ENCODE peak calls at places on chromosomes 13 and 19, in four cellular contexts. Z is GM12878, L is HepG2, O is WTC11. N is an unnamed sample.
A peak's percentile ranks its signal among the peaks of the same experiment; 100 is the strongest.

GRCh38 chr13:80572867-80573266 is 231.9 kb upstream of the SPRY2 start:
- DNase-seq in Z (no peak), L (no peak), O (no peak), N (no peak)

GRCh38 chr13:104043184-104043583 is 977.0 kb upstream of the SLC10A2 start:
- DNase-seq in Z (no peak), L (no peak), O (no peak), N (no peak)

GRCh38 chr19:33398361-33399060 is 25.0 kb downstream of the CEBPG start:
- DNase-seq in Z (no peak), L (no peak), O (no peak), N (no peak)

GRCh38 chr19:58356971-58357797 is 3.9 kb upstream of the A1BG start:
- DNase-seq in Z (no peak), L (no peak), O (no peak), N (no peak)

GRCh38 chr19:27885361-27885760 is 1327.6 kb downstream of the UQCRFS1 start:
- DNase-seq in Z (no peak), L (no peak), O (no peak), N (no peak)

GRCh38 chr19:3670258-3670795 is 29.9 kb downstream of the PIP5K1C start:
- DNase-seq in Z (no peak), L (no peak), O (no peak), N (peak; percentile 88)

GRCh38 chr13:59342396-59342795 is 821.3 kb downstream of the DIAPH3 start:
- DNase-seq in Z (no peak), L (no peak), O (no peak), N (no peak)

GRCh38 chr13:95355491-95355890 is 54.2 kb upstream of the ABCC4 start:
- DNase-seq in Z (no peak), L (no peak), O (no peak), N (no peak)

GRCh38 chr19:4088975-4089374 is 22.3 kb upstream of the ZBTB7A start:
- DNase-seq in Z (no peak), L (no peak), O (no peak), N (peak; percentile 55)

GRCh38 chr19:18833141-18833476 is 1.4 kb downstream of the UPF1 start:
- DNase-seq in Z (no peak), L (no peak), O (no peak), N (no peak)

GRCh38 chr13:21015284-21015683 is 46.1 kb downstream of the LATS2 start:
- DNase-seq in Z (no peak), L (no peak), O (no peak), N (no peak)

GRCh38 chr13:96898212-96898611 is 96.1 kb downstream of the OXGR1 start:
- DNase-seq in Z (no peak), L (no peak), O (no peak), N (no peak)

DNA sequence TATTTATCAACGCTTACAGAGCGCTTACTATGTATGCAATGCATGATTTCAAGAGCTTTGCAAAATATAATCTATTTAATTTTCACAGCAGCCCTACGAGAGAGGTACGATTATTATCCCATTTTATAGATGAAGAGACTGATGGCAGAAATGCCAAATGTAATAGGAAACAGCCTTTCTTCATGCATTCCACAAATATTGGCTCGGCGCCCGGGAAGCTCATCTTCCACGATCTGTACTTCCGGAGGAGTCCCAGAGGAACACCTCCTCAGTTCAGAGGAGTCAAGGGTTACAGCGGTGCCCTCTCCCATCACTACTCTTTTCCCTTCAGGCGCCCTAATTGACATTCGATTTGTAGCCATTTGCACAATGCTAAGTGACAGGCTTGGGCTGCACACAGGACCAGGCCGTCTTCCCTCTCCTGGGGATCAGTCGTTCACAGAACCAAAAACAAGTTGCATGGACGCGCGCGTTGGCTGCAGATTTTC is 1.1 kb upstream of the ARHGAP35 start:
- DNase-seq in Z (no peak), L (peak; percentile 87), O (no peak), N (peak; percentile 65)
- TF ChIP-seq CREM in Z (no peak), L (no peak), O (no peak), N (no peak)

DNA sequence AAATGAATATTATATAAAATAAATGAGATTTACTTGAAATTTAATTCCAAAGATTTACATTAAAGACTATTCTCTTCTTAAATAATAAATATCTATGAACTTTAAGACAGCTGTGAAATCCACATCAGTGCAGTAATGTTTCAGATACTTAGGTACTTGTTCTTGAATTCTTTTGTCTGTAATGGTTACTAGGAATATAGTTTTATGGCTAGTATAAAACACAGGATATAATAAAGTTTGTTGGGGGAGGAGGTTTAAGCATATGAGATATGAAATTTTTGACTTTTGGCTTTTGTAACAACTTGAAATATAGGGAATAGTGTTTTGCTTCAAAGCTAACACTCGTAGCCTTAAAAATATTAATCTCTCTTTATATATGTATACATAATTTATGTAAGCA is 46.2 kb downstream of the B3GLCT start:
- DNase-seq in Z (no peak), L (no peak), O (no peak), N (no peak)
- TF ChIP-seq CREM in Z (no peak), L (no peak), O (no peak), N (no peak)

GRCh38 chr13:51148952-51149573 is 38.0 kb upstream of the C13orf42 start:
- DNase-seq in Z (no peak), L (no peak), O (peak; percentile 68), N (no peak)

GRCh38 chr13:51152713-51153112 is 41.6 kb upstream of the C13orf42 start:
- DNase-seq in Z (no peak), L (no peak), O (no peak), N (no peak)

GRCh38 chr13:51154029-51154555 is 43.0 kb upstream of the C13orf42 start:
- DNase-seq in Z (no peak), L (no peak), O (no peak), N (peak; percentile 9)

GRCh38 chr13:51153527-51153926 is 42.5 kb upstream of the C13orf42 start:
- DNase-seq in Z (no peak), L (no peak), O (no peak), N (no peak)

GRCh38 chr13:51151463-51151862 is 40.4 kb upstream of the C13orf42 start:
- DNase-seq in Z (no peak), L (no peak), O (no peak), N (no peak)
- TF ChIP-seq CREM in Z (no peak), L (no peak), O (no peak), N (no peak)

DNA sequence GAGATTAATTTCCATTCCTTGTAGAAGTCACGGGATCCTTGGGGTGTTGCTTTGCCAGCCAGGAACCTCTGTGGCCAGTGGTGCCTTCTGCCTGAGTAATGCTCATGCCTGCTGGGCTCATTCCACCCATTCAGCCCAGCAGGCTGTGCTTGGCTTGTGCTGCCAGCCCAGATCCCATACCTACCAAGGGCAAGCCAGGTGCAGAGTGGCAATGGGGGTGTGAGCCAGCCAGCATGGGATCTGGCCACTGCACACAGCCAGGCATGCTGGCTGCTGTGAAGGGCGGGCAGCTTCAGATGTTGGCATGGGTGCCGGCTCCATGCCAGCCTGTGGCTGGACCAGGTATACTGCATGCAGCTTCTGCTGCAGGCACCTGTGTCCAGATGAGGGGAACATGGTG is 42.5 kb downstream of the WDFY2 start:
- DNase-seq in Z (no peak), L (no peak), O (no peak), N (no peak)
- TF ChIP-seq CREM in Z (no peak), L (no peak), O (no peak), N (no peak)

GRCh38 chr13:32262165-32262564 is 53.0 kb downstream of the ZAR1L start:
- DNase-seq in Z (no peak), L (no peak), O (no peak), N (no peak)
- TF ChIP-seq CREM in Z (no peak), L (no peak), O (no peak), N (no peak)